ENCODE peak calls at places on chromosomes 11 and 22, in seven cellular contexts. O, E, T, P, I, C and L are unnamed samples.

GRCh38 chr11:122367809-122368231 is 251.8 kb upstream of the BLID start:
- DNase-seq in P (no peak), I (no peak), C (no peak), O (peak), T (peak), E (peak), L (peak)

GRCh38 chr22:30830907-30831306 is 136.2 kb downstream of the OSBP2 start:
- DNase-seq in P (no peak), C (no peak), E (peak), I (peak), T (peak), O (peak), L (peak)

GRCh38 chr11:67606150-67606476 is 623 bp upstream of the NDUFV1 start:
- DNase-seq in I (no peak), E (no peak), O (no peak), C (no peak), T (peak), P (no peak), L (no peak)

GRCh38 chr11:121341609-121342008 is 49.0 kb downstream of the SC5D start:
- DNase-seq in E (no peak), I (no peak), T (no peak), O (no peak), C (peak), P (no peak), L (no peak)

GRCh38 chr11:16958833-16959232 is 55.4 kb downstream of the PLEKHA7 start:
- DNase-seq in T (no peak), I (peak), C (no peak), E (no peak), P (peak), O (no peak), L (no peak)

GRCh38 chr11:32427935-32428664 is 7.2 kb downstream of the WT1 start:
- DNase-seq in C (no peak), E (no peak), I (no peak), P (no peak), O (no peak), T (no peak), L (no peak)

GRCh38 chr11:120185678-120186407 is 25.0 kb upstream of the OAF start:
- DNase-seq in P (no peak), E (no peak), C (no peak), I (peak), O (no peak), T (peak), L (peak)

GRCh38 chr11:111730871-111731591 is 35.2 kb downstream of the PPP2R1B start:
- DNase-seq in C (no peak), P (no peak), I (peak), T (peak), E (no peak), O (no peak), L (peak)

GRCh38 chr22:27983361-27983791 is 64.3 kb upstream of the PITPNB start:
- DNase-seq in P (peak), O (no peak), T (no peak), E (no peak), C (no peak), I (peak), L (peak)

GRCh38 chr22:22687638-22688500 is 43.5 kb downstream of the GGTLC2 start:
- DNase-seq in P (no peak), T (peak), O (peak), I (peak), E (peak), C (peak), L (no peak)

GRCh38 chr11:13336246-13336873 is 58.8 kb downstream of the BMAL1 start:
- DNase-seq in I (peak), C (no peak), T (no peak), E (no peak), O (no peak), P (no peak), L (peak)

GRCh38 chr22:23984430-23984829 is 4.5 kb downstream of the GSTT2 start:
- DNase-seq in I (no peak), O (no peak), C (peak), T (peak), P (no peak), E (peak), L (no peak)

GRCh38 chr22:45435544-45436139 is 22.1 kb downstream of the RIBC2 start:
- DNase-seq in I (peak), O (no peak), C (peak), P (peak), E (peak), T (peak), L (peak)

GRCh38 chr11:70205049-70205725 is 2.1 kb downstream of the FADD start:
- DNase-seq in P (no peak), T (no peak), I (no peak), O (no peak), E (no peak), C (no peak), L (no peak)

GRCh38 chr22:47918276-47918928 is 1156.0 kb downstream of the TBC1D22A start:
- DNase-seq in P (no peak), E (no peak), T (no peak), I (no peak), C (peak), O (no peak), L (no peak)

GRCh38 chr11:34250732-34251639 is 106.8 kb downstream of the ABTB2 start:
- DNase-seq in I (peak), P (peak), C (peak), T (no peak), O (peak), E (peak), L (no peak)

GRCh38 chr22:32544953-32545558 is 70.4 kb downstream of the FBXO7 start:
- DNase-seq in C (no peak), P (no peak), I (no peak), E (no peak), O (no peak), T (no peak), L (no peak)

GRCh38 chr11:111441443-111441842 is 62.4 kb upstream of the POU2AF1 start:
- DNase-seq in E (no peak), I (no peak), T (no peak), C (no peak), O (peak), P (no peak), L (no peak)

GRCh38 chr22:40418366-40419201 is 48.2 kb downstream of the SGSM3 start:
- DNase-seq in P (no peak), O (no peak), C (no peak), E (no peak), T (no peak), I (no peak), L (no peak)

GRCh38 chr11:121473064-121473777 is 20.5 kb upstream of the SORL1-AS1 start:
- DNase-seq in C (no peak), P (no peak), T (no peak), I (no peak), E (no peak), O (no peak), L (no peak)

GRCh38 chr22:48707749-48708557 is 1119.7 kb downstream of the BRD1 start:
- DNase-seq in T (no peak), O (no peak), P (no peak), C (no peak), E (no peak), I (no peak), L (no peak)

GRCh38 chr11:86519064-86519911 is 144.6 kb downstream of the CCDC81 start:
- DNase-seq in O (no peak), C (no peak), P (no peak), E (no peak), T (no peak), I (no peak), L (no peak)

GRCh38 chr22:21568207-21569075 is 927 bp downstream of the UBE2L3 start:
- DNase-seq in I (no peak), C (peak), E (no peak), P (no peak), T (peak), O (no peak), L (peak)

GRCh38 chr11:7281083-7281482 is 29.4 kb downstream of the SYT9 start:
- DNase-seq in E (peak), C (no peak), I (no peak), T (no peak), P (no peak), O (peak), L (no peak)

GRCh38 chr22:37218771-37219411 is 6.6 kb upstream of the SSTR3 start:
- DNase-seq in I (no peak), T (no peak), O (no peak), E (no peak), P (no peak), C (peak), L (no peak)

GRCh38 chr11:130571947-130572584 is 123.6 kb downstream of the ADAMTS15 start:
- DNase-seq in P (no peak), T (no peak), I (no peak), O (no peak), C (no peak), E (no peak), L (no peak)

GRCh38 chr11:128326791-128327190 is 260.6 kb downstream of the ETS1 start:
- DNase-seq in P (no peak), I (no peak), O (no peak), E (no peak), C (no peak), T (no peak), L (no peak)

GRCh38 chr11:95404370-95404769 is 173.4 kb upstream of the SESN3 start:
- DNase-seq in C (no peak), E (no peak), T (no peak), I (no peak), O (no peak), P (no peak), L (no peak)

GRCh38 chr22:20782083-20782482 is 8.2 kb downstream of the SERPIND1 start:
- DNase-seq in I (no peak), T (no peak), P (no peak), E (no peak), O (no peak), C (no peak), L (no peak)